ENCODE peak calls at places on chromosomes 12 and 14, in eight cellular contexts. I, Y, Q, P, W, Z, R and D are unnamed samples. For H3K9me3, the result is how much of the 10 kb centered on the place peaks cover.

GRCh38 chr12:77231548-77231947 is 166.2 kb upstream of the E2F7 start:
- DNase-seq in P (no peak), R (peak), W (peak), Y (no peak), Q (no peak), Z (no peak), I (peak), D (peak)

GRCh38 chr12:65615091-65615490 is 209.2 kb upstream of the HMGA2 start:
- DNase-seq in P (no peak), Z (no peak), Q (no peak), R (no peak), W (peak), I (no peak), Y (no peak), D (peak)

GRCh38 chr12:118033902-118034301 is 17.4 kb downstream of the RFC5 start:
- DNase-seq in Q (no peak), I (no peak), W (no peak), P (peak), R (no peak), Y (no peak), Z (no peak), D (no peak)

GRCh38 chr14:95573313-95573712 is 38.5 kb downstream of the GLRX5 start:
- DNase-seq in Z (no peak), W (no peak), Y (no peak), P (no peak), I (no peak), R (no peak), Q (no peak), D (no peak)

GRCh38 chr14:50932592-50933500 is 11.4 kb downstream of the PYGL start:
- DNase-seq in W (no peak), Z (no peak), I (no peak), Q (peak), R (no peak), Y (no peak), P (no peak), D (no peak)

GRCh38 chr14:72906316-72906715 is 12.4 kb upstream of the DPF3 start:
- DNase-seq in I (no peak), R (no peak), P (no peak), Z (no peak), Q (no peak), Y (no peak), W (peak), D (no peak)

GRCh38 chr14:64510825-64511679 is 6.5 kb downstream of the ZBTB1 start:
- DNase-seq in Y (peak), P (peak), I (no peak), Q (peak), R (peak), Z (peak), W (peak), D (peak)

GRCh38 chr14:96215845-96216244 is 11.2 kb downstream of the BDKRB2 start:
- DNase-seq in R (no peak), I (no peak), Q (no peak), Y (no peak), W (no peak), Z (no peak), P (no peak), D (no peak)

GRCh38 chr14:52043690-52044089 is 25.2 kb downstream of the NID2 start:
- DNase-seq in Y (peak), R (peak), Z (no peak), P (peak), W (peak), Q (peak), I (no peak), D (no peak)

GRCh38 chr14:55019968-55020554 is 6.8 kb downstream of the WDHD1 start:
- DNase-seq in I (no peak), Q (no peak), R (no peak), W (no peak), P (no peak), Z (no peak), Y (no peak), D (no peak)

GRCh38 chr12:103676863-103677262 is 89.8 kb downstream of the STAB2 start:
- DNase-seq in P (no peak), Q (no peak), Z (no peak), Y (no peak), I (no peak), W (no peak), R (peak), D (no peak)

GRCh38 chr12:3204716-3205617 is 127.8 kb downstream of the TSPAN9 start:
- DNase-seq in Y (no peak), I (no peak), Q (no peak), R (no peak), Z (no peak), P (no peak), W (no peak), D (no peak)

GRCh38 chr12:124778411-124778810 is 85.3 kb downstream of the SCARB1 start:
- DNase-seq in R (no peak), W (no peak), Z (no peak), Y (no peak), Q (no peak), I (no peak), P (no peak), D (no peak)

GRCh38 chr14:89618821-89619551 is 202.0 kb upstream of the FOXN3 start:
- DNase-seq in P (peak), Z (peak), W (peak), Q (peak), Y (peak), R (peak), I (peak), D (peak)

GRCh38 chr12:6935551-6936377 is 7.9 kb upstream of the RNU7-1 start:
- DNase-seq in W (no peak), Y (no peak), P (no peak), Q (no peak), I (no peak), R (no peak), Z (no peak), D (no peak)

GRCh38 chr12:88644946-88645702 is 64.9 kb upstream of the KITLG start:
- DNase-seq in Z (no peak), Y (no peak), Q (no peak), I (no peak), W (no peak), P (no peak), R (no peak), D (no peak)

GRCh38 chr14:90732723-90733122 is 83.5 kb downstream of the TTC7B start:
- DNase-seq in W (no peak), R (no peak), I (no peak), Q (no peak), Y (no peak), Z (no peak), P (no peak), D (no peak)

GRCh38 chr12:104136577-104136976 is 1.4 kb downstream of the NFYB start:
- DNase-seq in Y (no peak), Z (no peak), P (no peak), W (peak), Q (no peak), I (no peak), R (no peak), D (peak)

GRCh38 chr14:35594616-35595015 is 60.7 kb downstream of the INSM2 start:
- DNase-seq in I (no peak), Z (no peak), W (no peak), P (no peak), Q (no peak), R (no peak), Y (no peak), D (no peak)

GRCh38 chr14:54102051-54102456 is 145.4 kb upstream of the BMP4 start:
- DNase-seq in W (no peak), I (no peak), Z (no peak), P (no peak), Y (no peak), Q (no peak), R (no peak), D (no peak)

GRCh38 chr14:69345402-69345801 is 52.7 kb downstream of the ERH start:
- DNase-seq in Y (no peak), P (peak), Q (peak), Z (no peak), W (no peak), R (peak), I (no peak), D (no peak)

GRCh38 chr12:58530421-58531067 is 389.8 kb downstream of the LRIG3 start:
- DNase-seq in W (peak), Y (no peak), Q (no peak), R (no peak), I (no peak), P (no peak), Z (no peak), D (no peak)

GRCh38 chr12:59698599-59698998 is 102.8 kb downstream of the SLC16A7 start:
- DNase-seq in Z (no peak), R (no peak), Q (no peak), W (peak), I (no peak), Y (no peak), P (no peak), D (no peak)

GRCh38 chr12:50659260-50659659 is 104.6 kb upstream of the ATF1 start:
- DNase-seq in Z (no peak), R (no peak), Q (no peak), Y (no peak), W (no peak), I (no peak), P (no peak), D (no peak)

GRCh38 chr14:28061006-28061405 is 705.6 kb upstream of the FOXG1 start:
- DNase-seq in Y (no peak), R (no peak), P (no peak), Q (no peak), I (no peak), Z (no peak), W (no peak), D (no peak)

GRCh38 chr14:28055008-28055407 is 711.6 kb upstream of the FOXG1 start:
- DNase-seq in Y (no peak), I (no peak), Z (no peak), P (no peak), R (no peak), W (no peak), Q (no peak), D (no peak)

GRCh38 chr14:28058012-28058296 is 708.6 kb upstream of the FOXG1 start:
- DNase-seq in P (no peak), R (no peak), W (peak), Z (no peak), Y (no peak), I (no peak), Q (no peak), D (no peak)

GRCh38 chr14:28059254-28059653 is 707.3 kb upstream of the FOXG1 start:
- DNase-seq in Z (no peak), R (no peak), Q (no peak), Y (no peak), P (no peak), I (no peak), W (no peak), D (no peak)

GRCh38 chr14:28057286-28058011 is 709.1 kb upstream of the FOXG1 start:
- DNase-seq in Z (no peak), Y (no peak), P (no peak), W (peak), R (peak), I (no peak), Q (no peak), D (no peak)
- H3K9me3 ChIP-seq in Z (under half), Y (under half), P (under half), W (under half), R (under half), I (under half), Q (under half), D (under half)

GRCh38 chr14:22872833-22873520 is 1.4 kb downstream of the LRP10 start:
- DNase-seq in Q (no peak), I (peak), R (no peak), W (peak), P (no peak), Z (no peak), Y (no peak), D (no peak)
- H3K4me3 ChIP-seq in Q (peak), I (peak), R (peak), W (peak), P (no peak), Z (peak), Y (peak), D (peak)

GRCh38 chr14:47976139-47976538 is 300.7 kb upstream of the MDGA2 start:
- DNase-seq in R (no peak), P (no peak), W (no peak), Q (no peak), I (no peak), Z (no peak), Y (peak), D (no peak)
- H3K9me3 ChIP-seq in R (under half), P (under half), W (under half), Q (under half), I (under half), Z (under half), Y (under half), D (under half)

GRCh38 chr12:49094966-49095365 is 365 bp upstream of the DHH start:
- DNase-seq in Z (no peak), Q (no peak), I (no peak), R (no peak), W (no peak), P (no peak), Y (no peak), D (no peak)
- H3K4me3 ChIP-seq in Z (no peak), Q (peak), I (no peak), R (no peak), W (no peak), P (no peak), Y (no peak), D (no peak)

GRCh38 chr12:34392741-34393085 is 370.4 kb downstream of the ALG10 start:
- DNase-seq in Y (no peak), W (no peak), Q (no peak), P (no peak), R (no peak), I (peak), Z (no peak), D (no peak)
- H3K9me3 ChIP-seq in Y (under half), W (under half), Q (under half), P (half or more), R (under half), I (under half), Z (under half), D (under half)

GRCh38 chr14:60093088-60093487 is 1.4 kb downstream of the PCNX4 start:
- DNase-seq in W (peak), Y (no peak), Q (no peak), Z (no peak), I (no peak), P (no peak), R (no peak), D (no peak)
- H3K4me3 ChIP-seq in W (peak), Y (peak), Q (peak), Z (peak), I (peak), P (peak), R (peak), D (peak)

DNA sequence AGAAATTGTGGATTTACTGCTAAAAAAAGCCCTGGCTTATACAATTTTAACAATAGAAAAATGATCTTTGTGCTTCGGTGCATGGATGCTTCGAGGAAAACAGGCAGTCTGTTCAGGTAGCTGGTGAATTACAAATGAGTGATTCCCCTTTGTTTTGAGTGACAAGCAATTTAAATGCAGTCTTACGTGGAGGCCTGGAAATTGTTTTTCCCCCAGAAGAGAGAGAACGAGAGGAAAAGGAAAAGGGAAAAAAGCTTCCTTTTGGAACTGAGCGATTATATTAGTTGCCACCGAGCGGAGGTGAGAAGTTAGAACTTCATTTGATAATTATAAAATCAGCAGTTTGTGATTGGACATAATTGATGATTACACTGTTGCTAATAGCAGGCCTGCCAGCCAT is 117.8 kb downstream of the PHETA1 start:
- DNase-seq in Z (no peak), Q (no peak), Y (no peak), W (no peak), I (no peak), R (no peak), P (no peak), D (no peak)
- H3K9me3 ChIP-seq in Z (under half), Q (under half), Y (under half), W (under half), I (under half), R (under half), P (under half), D (under half)

DNA sequence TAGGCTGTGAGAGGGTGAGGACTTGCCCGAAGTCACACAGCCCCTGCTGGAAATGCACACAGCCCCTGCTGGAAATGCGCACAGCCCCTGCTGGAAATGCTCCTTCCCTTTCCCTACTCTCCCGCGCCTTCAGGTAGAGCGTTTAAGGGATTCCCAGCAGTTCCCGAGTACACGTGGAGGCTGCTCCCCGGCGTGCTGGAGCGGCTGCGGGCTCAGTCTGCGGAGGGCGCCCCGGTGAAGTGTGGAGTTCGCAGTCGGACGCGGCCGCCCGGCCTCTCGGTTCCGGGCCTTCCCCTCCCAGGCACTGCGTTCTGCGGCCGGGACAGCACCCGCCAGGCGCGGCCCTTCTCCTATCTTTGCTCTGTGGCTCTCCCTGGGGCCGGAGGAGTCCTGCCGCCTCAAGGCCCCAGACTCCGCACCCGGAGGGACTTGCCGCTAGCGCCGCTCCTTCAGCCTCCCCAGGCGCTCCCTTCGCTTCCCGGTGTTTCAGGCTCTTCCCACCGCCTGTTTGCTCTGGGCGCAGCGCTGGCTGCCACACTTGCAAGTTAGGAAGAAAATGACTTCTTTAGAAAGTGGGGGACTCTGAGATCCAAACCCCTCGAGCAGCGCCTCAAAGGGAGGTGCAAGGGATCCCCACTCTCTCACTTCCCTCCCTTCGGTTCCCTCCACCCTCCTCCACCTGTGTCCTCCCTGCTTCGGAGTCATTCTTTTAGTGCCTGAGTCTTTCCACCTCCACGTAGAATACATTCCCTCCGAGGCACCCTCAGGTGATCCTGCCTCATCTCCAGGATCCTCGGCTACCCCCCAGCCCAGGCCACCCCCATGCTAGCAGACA is 8.3 kb upstream of the TBX5 start:
- DNase-seq in Z (no peak), W (no peak), Q (peak), I (no peak), Y (peak), P (no peak), R (no peak), D (no peak)
- H3K4me3 ChIP-seq in Z (no peak), W (no peak), Q (no peak), I (peak), Y (no peak), P (no peak), R (no peak), D (no peak)

DNA sequence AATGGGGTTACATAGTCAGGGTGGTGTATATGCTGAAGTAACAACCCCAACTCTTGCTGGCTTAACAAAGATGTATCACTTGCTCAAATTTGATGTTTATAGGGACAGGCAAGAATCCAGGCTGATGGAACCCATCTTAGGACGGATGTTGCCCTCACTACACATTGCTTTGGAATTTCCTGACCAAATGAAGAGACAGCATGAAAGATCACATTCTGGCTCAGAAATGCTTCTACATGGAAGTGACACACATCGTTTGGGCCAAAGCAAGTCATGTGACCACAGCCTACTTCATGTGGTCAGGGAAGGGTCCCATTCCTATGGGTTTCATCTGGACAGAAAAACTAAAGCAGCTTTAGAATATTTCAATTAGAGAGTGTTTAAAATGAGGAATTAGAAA is 345.8 kb downstream of the TMEM132D start:
- DNase-seq in I (no peak), Q (no peak), P (no peak), Z (no peak), Y (peak), R (no peak), W (peak), D (no peak)
- H3K9me3 ChIP-seq in I (under half), Q (under half), P (under half), Z (under half), Y (under half), R (under half), W (under half), D (under half)